ENCODE peak calls at places on chromosomes 12 and 14, in nine cellular contexts. T is RWPE1; B is A549; I is stimulated activated CD4-positive, alpha-beta T cell treated with anti-CD3 and anti-CD28 coated beads, Interleukin-1b, Interleukin-23, amount 100 ng/mL, for 1 hour; D is germinal center; U is IMR-90; A is LoVo; K is GDM1; W is stomach. F is an unnamed sample.

GRCh38 chr14:69056389-69056788 is 77.3 kb upstream of the ACTN1 start:
- DNase-seq in W (no peak), K (no peak), U (peak; percentile 54), T (peak; percentile 55), B (no peak), D (no peak), I (no peak), A (no peak), F (peak; percentile 82)

GRCh38 chr14:70585221-70585620 is 15.2 kb downstream of the MED6 start:
- DNase-seq in K (no peak), A (no peak), T (no peak), W (no peak), B (no peak), I (no peak), U (peak; percentile 7), D (no peak), F (peak; percentile 25)

GRCh38 chr12:15966426-15966825 is 55.3 kb downstream of the DERA start:
- DNase-seq in K (no peak), W (no peak), A (no peak), D (no peak), I (no peak), B (no peak), U (peak; percentile 47), T (no peak), F (no peak)

GRCh38 chr12:47218191-47218654 is 138.5 kb upstream of the AMIGO2 start:
- DNase-seq in T (no peak), B (no peak), K (no peak), W (no peak), A (no peak), U (no peak), I (no peak), D (no peak), F (no peak)

GRCh38 chr12:84904051-84904450 is 8.5 kb downstream of the SLC6A15 start:
- DNase-seq in K (no peak), T (no peak), B (no peak), W (no peak), A (no peak), D (no peak), U (no peak), I (no peak), F (peak; percentile 24)

GRCh38 chr14:90726656-90727055 is 89.6 kb downstream of the TTC7B start:
- DNase-seq in W (peak; percentile 35), B (no peak), U (peak; percentile 37), D (no peak), K (no peak), T (peak; percentile 34), I (no peak), A (peak; percentile 41), F (peak; percentile 60)

GRCh38 chr14:25406818-25407217 is 356.9 kb upstream of the STXBP6 start:
- DNase-seq in K (peak; percentile 24), W (no peak), T (no peak), D (peak; percentile 2), U (peak; percentile 8), A (peak; percentile 36), I (no peak), B (no peak), F (peak; percentile 90)

GRCh38 chr12:2250797-2251196 is 198.0 kb downstream of the CACNA1C start:
- DNase-seq in K (no peak), W (no peak), B (no peak), D (no peak), T (no peak), A (no peak), I (no peak), U (no peak), F (no peak)

GRCh38 chr12:1083888-1084262 is 92.9 kb downstream of the ERC1 start:
- DNase-seq in I (no peak), W (no peak), B (no peak), D (no peak), A (peak; percentile 24), T (no peak), U (peak; percentile 69), K (no peak), F (peak; percentile 43)

GRCh38 chr12:124923906-124924734 is 9.7 kb upstream of the UBC start:
- DNase-seq in W (no peak), I (no peak), D (no peak), B (no peak), T (no peak), A (peak; percentile 57), U (peak; percentile 82), K (no peak), F (peak; percentile 74)

GRCh38 chr12:57148469-57149308 is 1.3 kb upstream of the LRP1-AS start:
- DNase-seq in U (peak; percentile 77), T (no peak), I (no peak), D (no peak), W (peak; percentile 44), A (no peak), K (no peak), B (no peak), F (no peak)

GRCh38 chr14:24181251-24182077 is 7.2 kb downstream of the IPO4 start:
- DNase-seq in U (no peak), D (no peak), W (no peak), I (no peak), B (no peak), K (no peak), A (no peak), T (no peak), F (no peak)

GRCh38 chr12:113306382-113306781 is 28.5 kb downstream of the SLC8B1 start:
- DNase-seq in I (no peak), A (no peak), B (no peak), D (no peak), K (no peak), W (no peak), T (no peak), U (peak; percentile 46), F (no peak)

GRCh38 chr12:46384451-46385301 is 12.1 kb upstream of the SLC38A2 start:
- DNase-seq in A (no peak), D (no peak), W (no peak), T (no peak), I (no peak), B (no peak), U (no peak), K (no peak), F (no peak)

GRCh38 chr12:64400041-64400440 is 4.2 kb upstream of the XPOT start:
- DNase-seq in A (no peak), B (no peak), W (no peak), I (no peak), K (no peak), U (peak; percentile 68), T (no peak), D (no peak), F (peak; percentile 71)

GRCh38 chr12:113019045-113019444 is 37.5 kb upstream of the DTX1 start:
- DNase-seq in D (no peak), A (no peak), T (peak; percentile 71), K (no peak), I (no peak), U (no peak), B (no peak), W (no peak), F (no peak)

GRCh38 chr12:52648012-52648550 is 3.9 kb downstream of the KRT2 start:
- DNase-seq in T (no peak), K (no peak), D (no peak), B (no peak), U (no peak), I (no peak), A (no peak), W (no peak), F (no peak)

GRCh38 chr12:94831081-94831747 is 172.3 kb downstream of the NDUFA12 start:
- DNase-seq in K (no peak), I (no peak), A (no peak), W (no peak), B (no peak), U (no peak), D (peak; percentile 84), T (no peak), F (no peak)

GRCh38 chr14:90384543-90384911 is 12.3 kb upstream of the CALM1 start:
- DNase-seq in I (no peak), D (no peak), B (no peak), T (no peak), W (no peak), A (no peak), K (no peak), U (peak; percentile 46), F (no peak)

GRCh38 chr14:30998100-30998706 is 27.2 kb upstream of the AP4S1 start:
- DNase-seq in K (no peak), A (no peak), T (peak; percentile 7), I (no peak), W (no peak), U (no peak), D (no peak), B (no peak), F (peak; percentile 33)

GRCh38 chr14:53011053-53011462 is 60.2 kb upstream of the FERMT2 start:
- DNase-seq in W (peak; percentile 41), T (peak; percentile 83), A (peak; percentile 14), K (no peak), D (no peak), I (no peak), U (peak; percentile 99), B (peak; percentile 61), F (peak; percentile 79)

GRCh38 chr12:27732281-27732680 is 21.6 kb downstream of the MRPS35 start:
- DNase-seq in I (no peak), A (no peak), U (no peak), T (no peak), D (no peak), K (no peak), W (peak; percentile 32), B (peak; percentile 18), F (peak; percentile 50)

GRCh38 chr14:95340201-95340697 is 20.5 kb upstream of the CLMN start:
- DNase-seq in B (peak; percentile 18), U (no peak), A (peak; percentile 72), T (no peak), I (no peak), K (no peak), D (no peak), W (peak; percentile 93), F (no peak)

GRCh38 chr14:77498984-77499527 is 440 bp upstream of the ISM2 start:
- DNase-seq in U (no peak), K (no peak), I (no peak), A (no peak), W (peak; percentile 22), T (no peak), B (no peak), D (peak; percentile 39), F (peak; percentile 62)

GRCh38 chr12:96371787-96372699 is 28.2 kb downstream of the CDK17 start:
- DNase-seq in A (no peak), U (no peak), W (no peak), K (no peak), I (no peak), D (no peak), B (no peak), T (no peak), F (peak; percentile 18)

F was measured in GM23338.